ENCODE peak calls at places on chromosomes 7 and 10, in four cellular contexts. N, V, S and Q are unnamed samples.

GRCh38 chr10:85917601-85918000 is 449.0 kb downstream of the GRID1 start:
- DNase-seq in N (no peak), V (no peak), S (no peak), Q (no peak)

GRCh38 chr10:31524458-31524857 is 205.4 kb downstream of the ZEB1 start:
- DNase-seq in N (no peak), V (no peak), S (no peak), Q (no peak)

GRCh38 chr7:18457832-18458231 is 37.7 kb upstream of the HDAC9 start:
- DNase-seq in N (no peak), V (peak), S (no peak), Q (no peak)

GRCh38 chr7:101634196-101634717 is 5.2 kb upstream of the MYL10 start:
- DNase-seq in N (no peak), V (no peak), S (no peak), Q (no peak)

GRCh38 chr7:43077732-43078391 is 34.6 kb upstream of the HECW1 start:
- DNase-seq in N (no peak), V (no peak), S (no peak), Q (peak)

GRCh38 chr7:32290015-32290414 is 200.2 kb downstream of the LSM5 start:
- DNase-seq in N (no peak), V (no peak), S (no peak), Q (no peak)

GRCh38 chr7:75537731-75538130 is 45.6 kb downstream of the SPDYE5 start:
- DNase-seq in N (no peak), V (no peak), S (no peak), Q (no peak)

GRCh38 chr7:110839866-110840265 is 251.1 kb upstream of the LRRN3 start:
- DNase-seq in N (peak), V (no peak), S (no peak), Q (no peak)

GRCh38 chr10:91163269-91163708 is 57.2 kb upstream of the PCGF5 start:
- DNase-seq in N (no peak), V (no peak), S (peak), Q (peak)

GRCh38 chr7:79452032-79452494 is 1.4 kb downstream of the MAGI2 start:
- DNase-seq in N (peak), V (no peak), S (no peak), Q (no peak)

GRCh38 chr7:113404245-113404644 is 285.9 kb upstream of the SMIM30 start:
- DNase-seq in N (no peak), V (no peak), S (no peak), Q (no peak)

GRCh38 chr7:150313870-150314269 is 9.3 kb upstream of the LRRC61 start:
- DNase-seq in N (no peak), V (no peak), S (no peak), Q (no peak)

GRCh38 chr7:18693401-18693800 is 197.9 kb downstream of the HDAC9 start:
- DNase-seq in N (peak), V (peak), S (no peak), Q (peak)

GRCh38 chr10:4399571-4399970 is 426.4 kb upstream of the AKR1E2 start:
- DNase-seq in N (no peak), V (no peak), S (no peak), Q (no peak)

GRCh38 chr7:124411796-124412195 is 353.8 kb downstream of the GPR37 start:
- DNase-seq in N (no peak), V (no peak), S (no peak), Q (no peak)

GRCh38 chr7:84021292-84021898 is 173.2 kb downstream of the SEMA3A start:
- DNase-seq in N (no peak), V (no peak), S (no peak), Q (peak)

GRCh38 chr7:141511370-141512335 is 39.6 kb upstream of the AGK start:
- DNase-seq in N (no peak), V (no peak), S (no peak), Q (no peak)

GRCh38 chr10:74432841-74433594 is 282.0 kb downstream of the ADK start:
- DNase-seq in N (no peak), V (no peak), S (no peak), Q (peak)

GRCh38 chr10:31937371-31937770 is 8.7 kb upstream of the ARHGAP12 start:
- DNase-seq in N (no peak), V (no peak), S (no peak), Q (no peak)

GRCh38 chr7:129828989-129829676 is 123.6 kb downstream of the UBE2H start:
- DNase-seq in N (no peak), V (no peak), S (no peak), Q (no peak)

GRCh38 chr10:73956476-73957338 is 41.2 kb upstream of the VCL start:
- DNase-seq in N (no peak), V (no peak), S (peak), Q (no peak)

GRCh38 chr7:121605297-121605640 is 209.2 kb upstream of the FAM3C start:
- DNase-seq in N (no peak), V (no peak), S (no peak), Q (no peak)

GRCh38 chr7:138396251-138397070 is 63.6 kb upstream of the TRIM24 start:
- DNase-seq in N (no peak), V (no peak), S (no peak), Q (no peak)

GRCh38 chr7:84746347-84746746 is 440.5 kb downstream of the SEMA3D start:
- DNase-seq in N (no peak), V (no peak), S (no peak), Q (no peak)